ENCODE peak calls at places on chromosomes 13 and 19, in eight cellular contexts. One of them, this sample, is unnamed.

GRCh38 chr19:6828698-6829633 is 56.5 kb downstream of the VAV1 start:
- DNase-seq in Panc1: no peak
- DNase-seq in right lobe of liver: no peak
- DNase-seq in left ventricle myocardium inferior: no peak
- DNase-seq in fibroblast of lung: no peak
- DNase-seq in tibial artery: no peak
- DNase-seq in HepG2: no peak
- DNase-seq in fibroblast of the aortic adventitia: no peak
- DNase-seq in this sample: no peak

GRCh38 chr19:49442793-49443365 is 1.6 kb upstream of the SLC17A7 start:
- DNase-seq in Panc1: no peak
- DNase-seq in right lobe of liver: peak; percentile 97
- DNase-seq in left ventricle myocardium inferior: peak; percentile 96
- DNase-seq in fibroblast of lung: peak; percentile 78
- DNase-seq in tibial artery: peak; percentile 96
- DNase-seq in HepG2: peak; percentile 86
- DNase-seq in fibroblast of the aortic adventitia: peak; percentile 80
- DNase-seq in this sample: peak; percentile 73

GRCh38 chr13:28705734-28706133 is 13.0 kb downstream of the SLC46A3 start:
- DNase-seq in Panc1: no peak
- DNase-seq in right lobe of liver: no peak
- DNase-seq in left ventricle myocardium inferior: no peak
- DNase-seq in fibroblast of lung: no peak
- DNase-seq in tibial artery: no peak
- DNase-seq in HepG2: no peak
- DNase-seq in fibroblast of the aortic adventitia: peak; percentile 32
- DNase-seq in this sample: peak; percentile 24

GRCh38 chr13:31044658-31045620 is 112.5 kb downstream of the TEX26 start:
- DNase-seq in Panc1: no peak
- DNase-seq in right lobe of liver: no peak
- DNase-seq in left ventricle myocardium inferior: no peak
- DNase-seq in fibroblast of lung: no peak
- DNase-seq in tibial artery: no peak
- DNase-seq in HepG2: no peak
- DNase-seq in fibroblast of the aortic adventitia: no peak
- DNase-seq in this sample: no peak

GRCh38 chr19:3538258-3538929 is 580 bp upstream of the TEKTIP1 start:
- DNase-seq in Panc1: no peak
- DNase-seq in right lobe of liver: no peak
- DNase-seq in left ventricle myocardium inferior: no peak
- DNase-seq in fibroblast of lung: no peak
- DNase-seq in tibial artery: no peak
- DNase-seq in HepG2: no peak
- DNase-seq in fibroblast of the aortic adventitia: no peak
- DNase-seq in this sample: no peak

GRCh38 chr13:22161871-22162270 is 491.0 kb downstream of the FGF9 start:
- DNase-seq in Panc1: no peak
- DNase-seq in right lobe of liver: no peak
- DNase-seq in left ventricle myocardium inferior: no peak
- DNase-seq in fibroblast of lung: no peak
- DNase-seq in tibial artery: no peak
- DNase-seq in HepG2: no peak
- DNase-seq in fibroblast of the aortic adventitia: no peak
- DNase-seq in this sample: no peak

GRCh38 chr13:33351324-33351723 is 65.8 kb upstream of the STARD13 start:
- DNase-seq in Panc1: no peak
- DNase-seq in right lobe of liver: no peak
- DNase-seq in left ventricle myocardium inferior: no peak
- DNase-seq in fibroblast of lung: peak; percentile 63
- DNase-seq in tibial artery: peak; percentile 36
- DNase-seq in HepG2: no peak
- DNase-seq in fibroblast of the aortic adventitia: peak; percentile 68
- DNase-seq in this sample: peak; percentile 83

GRCh38 chr13:79258489-79258888 is 147.6 kb downstream of the RBM26 start:
- DNase-seq in Panc1: no peak
- DNase-seq in right lobe of liver: no peak
- DNase-seq in left ventricle myocardium inferior: no peak
- DNase-seq in fibroblast of lung: no peak
- DNase-seq in tibial artery: no peak
- DNase-seq in HepG2: no peak
- DNase-seq in fibroblast of the aortic adventitia: no peak
- DNase-seq in this sample: no peak

GRCh38 chr13:29472317-29472961 is 123.0 kb downstream of the SLC7A1 start:
- DNase-seq in Panc1: peak; percentile 51
- DNase-seq in right lobe of liver: no peak
- DNase-seq in left ventricle myocardium inferior: no peak
- DNase-seq in fibroblast of lung: peak; percentile 59
- DNase-seq in tibial artery: peak; percentile 32
- DNase-seq in HepG2: peak; percentile 59
- DNase-seq in fibroblast of the aortic adventitia: peak; percentile 70
- DNase-seq in this sample: peak; percentile 80

GRCh38 chr13:106143930-106144709 is 391.3 kb downstream of the EFNB2 start:
- DNase-seq in Panc1: no peak
- DNase-seq in right lobe of liver: no peak
- DNase-seq in left ventricle myocardium inferior: no peak
- DNase-seq in fibroblast of lung: no peak
- DNase-seq in tibial artery: no peak
- DNase-seq in HepG2: no peak
- DNase-seq in fibroblast of the aortic adventitia: no peak
- DNase-seq in this sample: peak; percentile 60

GRCh38 chr13:92838786-92839185 is 387.8 kb upstream of the GPC6 start:
- DNase-seq in Panc1: no peak
- DNase-seq in right lobe of liver: no peak
- DNase-seq in left ventricle myocardium inferior: no peak
- DNase-seq in fibroblast of lung: peak; percentile 98
- DNase-seq in tibial artery: no peak
- DNase-seq in HepG2: peak; percentile 4
- DNase-seq in fibroblast of the aortic adventitia: peak; percentile 93
- DNase-seq in this sample: peak; percentile 97

GRCh38 chr19:47745010-47745901 is at the start of gene NOP53:
- DNase-seq in Panc1: peak; percentile 80
- DNase-seq in right lobe of liver: peak; percentile 98
- DNase-seq in left ventricle myocardium inferior: peak; percentile 96
- DNase-seq in fibroblast of lung: peak; percentile 92
- DNase-seq in tibial artery: peak; percentile 96
- DNase-seq in HepG2: peak; percentile 92
- DNase-seq in fibroblast of the aortic adventitia: peak; percentile 98
- DNase-seq in this sample: peak; percentile 98
- TF ChIP-seq CTCF in Panc1: no peak
- TF ChIP-seq CTCF in right lobe of liver: no peak
- TF ChIP-seq CTCF in left ventricle myocardium inferior: peak; percentile 27
- TF ChIP-seq CTCF in fibroblast of lung: no peak
- TF ChIP-seq CTCF in tibial artery: peak; percentile 15
- TF ChIP-seq CTCF in HepG2: no peak
- TF ChIP-seq CTCF in fibroblast of the aortic adventitia: no peak
- TF ChIP-seq CTCF in this sample: no peak

GRCh38 chr19:55174425-55175116 is 5.5 kb downstream of the SYT5 start:
- DNase-seq in Panc1: no peak
- DNase-seq in right lobe of liver: no peak
- DNase-seq in left ventricle myocardium inferior: no peak
- DNase-seq in fibroblast of lung: no peak
- DNase-seq in tibial artery: no peak
- DNase-seq in HepG2: no peak
- DNase-seq in fibroblast of the aortic adventitia: no peak
- DNase-seq in this sample: no peak
- H3K4me3 ChIP-seq in Panc1: peak overlapping the region; percentile 8
- H3K4me3 ChIP-seq in right lobe of liver: no peak overlapping the region
- H3K4me3 ChIP-seq in left ventricle myocardium inferior: peak overlapping the region; percentile 60
- H3K4me3 ChIP-seq in fibroblast of lung: no peak overlapping the region
- H3K4me3 ChIP-seq in tibial artery: no peak overlapping the region
- H3K4me3 ChIP-seq in HepG2: no peak overlapping the region
- H3K4me3 ChIP-seq in fibroblast of the aortic adventitia: peak overlapping the region; percentile 22
- H3K4me3 ChIP-seq in this sample: no peak overlapping the region

GRCh38 chr19:38869836-38870607 is 8.1 kb downstream of the RINL start:
- DNase-seq in Panc1: no peak
- DNase-seq in right lobe of liver: peak; percentile 93
- DNase-seq in left ventricle myocardium inferior: peak; percentile 89
- DNase-seq in fibroblast of lung: peak; percentile 46
- DNase-seq in tibial artery: peak; percentile 78
- DNase-seq in HepG2: no peak
- DNase-seq in fibroblast of the aortic adventitia: peak; percentile 55
- DNase-seq in this sample: peak; percentile 63
- TF ChIP-seq CTCF in Panc1: no peak
- TF ChIP-seq CTCF in right lobe of liver: peak; percentile 95
- TF ChIP-seq CTCF in left ventricle myocardium inferior: peak; percentile 89
- TF ChIP-seq CTCF in fibroblast of lung: peak; percentile 72
- TF ChIP-seq CTCF in tibial artery: peak; percentile 83
- TF ChIP-seq CTCF in HepG2: no peak
- TF ChIP-seq CTCF in fibroblast of the aortic adventitia: peak; percentile 77
- TF ChIP-seq CTCF in this sample: peak; percentile 75

GRCh38 chr19:743168-743687 is 7.7 kb upstream of the MISP start:
- DNase-seq in Panc1: no peak
- DNase-seq in right lobe of liver: no peak
- DNase-seq in left ventricle myocardium inferior: peak; percentile 38
- DNase-seq in fibroblast of lung: no peak
- DNase-seq in tibial artery: no peak
- DNase-seq in HepG2: no peak
- DNase-seq in fibroblast of the aortic adventitia: peak; percentile 59
- DNase-seq in this sample: peak; percentile 33

GRCh38 chr19:747432-748273 is 3.3 kb upstream of the MISP start:
- DNase-seq in Panc1: no peak
- DNase-seq in right lobe of liver: no peak
- DNase-seq in left ventricle myocardium inferior: no peak
- DNase-seq in fibroblast of lung: no peak
- DNase-seq in tibial artery: no peak
- DNase-seq in HepG2: no peak
- DNase-seq in fibroblast of the aortic adventitia: no peak
- DNase-seq in this sample: no peak

GRCh38 chr19:748274-748598 is 2.7 kb upstream of the MISP start:
- DNase-seq in Panc1: no peak
- DNase-seq in right lobe of liver: no peak
- DNase-seq in left ventricle myocardium inferior: no peak
- DNase-seq in fibroblast of lung: no peak
- DNase-seq in tibial artery: no peak
- DNase-seq in HepG2: no peak
- DNase-seq in fibroblast of the aortic adventitia: no peak
- DNase-seq in this sample: no peak

GRCh38 chr19:746956-747355 is 4.0 kb upstream of the MISP start:
- DNase-seq in Panc1: no peak
- DNase-seq in right lobe of liver: no peak
- DNase-seq in left ventricle myocardium inferior: no peak
- DNase-seq in fibroblast of lung: no peak
- DNase-seq in tibial artery: no peak
- DNase-seq in HepG2: no peak
- DNase-seq in fibroblast of the aortic adventitia: no peak
- DNase-seq in this sample: no peak

DNA sequence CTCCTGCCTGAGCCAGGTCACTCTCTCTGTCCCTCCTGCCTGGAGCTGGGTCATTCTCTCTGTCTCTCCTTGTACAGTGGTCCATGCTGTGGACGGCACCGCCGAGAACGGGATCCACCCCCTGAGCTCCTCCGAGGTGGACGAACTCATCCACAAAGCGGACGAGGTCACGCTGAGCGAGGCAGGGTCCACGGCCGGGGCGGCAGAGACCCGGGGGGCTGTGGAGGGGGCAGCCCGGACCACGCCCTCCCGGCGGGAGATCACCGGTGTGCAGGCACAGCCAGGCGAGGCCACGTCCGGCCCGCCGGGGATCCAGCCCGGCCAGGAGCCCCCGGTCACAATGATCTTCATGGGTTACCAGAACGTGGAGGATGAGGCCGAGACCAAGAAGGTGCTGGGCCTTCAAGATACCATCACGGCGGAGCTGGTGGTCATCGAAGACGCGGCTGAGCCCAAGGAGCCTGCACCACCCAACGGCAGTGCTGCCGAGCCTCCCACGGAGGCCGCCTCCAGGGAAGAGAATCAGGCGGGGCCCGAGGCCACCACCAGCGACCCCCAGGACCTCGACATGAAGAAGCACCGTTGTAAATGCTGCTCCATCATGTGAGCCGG is 4.6 kb upstream of the MISP start:
- DNase-seq in Panc1: no peak
- DNase-seq in right lobe of liver: no peak
- DNase-seq in left ventricle myocardium inferior: no peak
- DNase-seq in fibroblast of lung: no peak
- DNase-seq in tibial artery: no peak
- DNase-seq in HepG2: no peak
- DNase-seq in fibroblast of the aortic adventitia: no peak
- DNase-seq in this sample: no peak
- H3K4me3 ChIP-seq in Panc1: no peak overlapping the region
- H3K4me3 ChIP-seq in right lobe of liver: no peak overlapping the region
- H3K4me3 ChIP-seq in left ventricle myocardium inferior: no peak overlapping the region
- H3K4me3 ChIP-seq in fibroblast of lung: no peak overlapping the region
- H3K4me3 ChIP-seq in tibial artery: no peak overlapping the region
- H3K4me3 ChIP-seq in HepG2: no peak overlapping the region
- H3K4me3 ChIP-seq in fibroblast of the aortic adventitia: no peak overlapping the region
- H3K4me3 ChIP-seq in this sample: no peak overlapping the region

This sample was measured in choroid plexus epithelial cell.